ENCODE peak calls at places on chromosomes 4 and X, in five cellular contexts. L, I, V, Z and P are unnamed samples.

GRCh38 chr4:72084587-72085011 is 52.8 kb downstream of the NPFFR2 start:
- DNase-seq in I (no peak), L (no peak), V (no peak), Z (no peak), P (no peak)

GRCh38 chrX:151796576-151796975 is 62.0 kb downstream of the CNGA2 start:
- DNase-seq in L (peak), V (no peak), Z (no peak), I (no peak), P (no peak)

GRCh38 chrX:102651242-102651967 is at the start of gene GPRASP1:
- DNase-seq in V (peak), I (peak), L (no peak), Z (no peak), P (peak)

GRCh38 chr4:82219346-82219745 is 154.4 kb downstream of the HNRNPD start:
- DNase-seq in I (no peak), Z (no peak), L (no peak), V (no peak), P (no peak)

GRCh38 chr4:73599182-73599581 is 21.1 kb downstream of the RASSF6 start:
- DNase-seq in I (no peak), V (no peak), L (peak), Z (peak), P (peak)

GRCh38 chrX:71366674-71367256 is 608 bp downstream of the TAF1 start:
- DNase-seq in L (peak), I (no peak), V (peak), Z (peak), P (peak)

GRCh38 chr4:18954538-18954937 is 933.0 kb upstream of the LCORL start:
- DNase-seq in V (no peak), Z (no peak), I (no peak), L (no peak), P (no peak)

GRCh38 chr4:2484993-2485392 is 16.1 kb downstream of the RNF4 start:
- DNase-seq in Z (no peak), L (no peak), V (peak), I (peak), P (no peak)

GRCh38 chr4:97235516-97235915 is 907.8 kb downstream of the STPG2 start:
- DNase-seq in Z (no peak), L (no peak), V (no peak), I (no peak), P (peak)

GRCh38 chrX:38988301-38988700 is 187.0 kb downstream of the MID1IP1 start:
- DNase-seq in L (no peak), Z (no peak), V (no peak), I (no peak), P (no peak)

GRCh38 chrX:41351923-41352322 is 18.0 kb downstream of the DDX3X start:
- DNase-seq in V (no peak), I (no peak), Z (no peak), L (no peak), P (no peak)

GRCh38 chrX:113353134-113353533 is 512.5 kb upstream of the AMOT start:
- DNase-seq in L (no peak), Z (no peak), V (no peak), I (no peak), P (no peak)

GRCh38 chr4:73281396-73281795 is 22.8 kb upstream of the ANKRD17 start:
- DNase-seq in L (no peak), I (no peak), Z (no peak), V (no peak), P (no peak)

GRCh38 chr4:101791189-101791572 is 651 bp downstream of the BANK1 start:
- DNase-seq in Z (peak), V (no peak), L (no peak), I (peak), P (no peak)

GRCh38 chr4:154425514-154425913 is 66.1 kb downstream of the DCHS2 start:
- DNase-seq in Z (no peak), L (no peak), I (no peak), V (no peak), P (no peak)

GRCh38 chr4:75002381-75002780 is 69.5 kb downstream of the PARM1 start:
- DNase-seq in I (no peak), L (no peak), V (no peak), Z (no peak), P (no peak)

GRCh38 chrX:26783512-26784225 is 567.7 kb downstream of the MAGEB5 start:
- DNase-seq in L (peak), V (no peak), I (no peak), Z (no peak), P (peak)

GRCh38 chr4:39637572-39638357 is 900 bp downstream of the SMIM14 start:
- DNase-seq in V (peak), I (peak), Z (no peak), L (peak), P (peak)

GRCh38 chr4:15778191-15778741 is at the start of gene CD38:
- DNase-seq in Z (peak), V (peak), I (peak), L (no peak), P (no peak)

GRCh38 chr4:3836802-3837601 is 70.8 kb downstream of the ADRA2C start:
- DNase-seq in V (no peak), I (no peak), Z (no peak), L (no peak), P (no peak)

GRCh38 chr4:4780634-4781287 is 78.7 kb upstream of the MSX1 start:
- DNase-seq in V (no peak), I (no peak), L (peak), Z (no peak), P (peak)

GRCh38 chr4:186240452-186240847 is 13.1 kb downstream of the KLKB1 start:
- DNase-seq in L (no peak), I (no peak), V (no peak), Z (no peak), P (no peak)

GRCh38 chr4:158051401-158052235 is 121.2 kb downstream of the GASK1B start:
- DNase-seq in V (peak), Z (no peak), I (no peak), L (peak), P (peak)

GRCh38 chr4:7350396-7350795 is 84.3 kb downstream of the PSAPL1 start:
- DNase-seq in V (no peak), L (no peak), I (no peak), Z (no peak), P (no peak)

GRCh38 chrX:47186096-47186740 is 7.4 kb upstream of the UBA1 start:
- DNase-seq in L (no peak), Z (no peak), I (no peak), V (no peak), P (no peak)

GRCh38 chr4:156459584-156459983 is 505.9 kb upstream of the CTSO start:
- DNase-seq in I (no peak), V (no peak), Z (no peak), L (no peak), P (no peak)

GRCh38 chrX:107715331-107716044 is 60.1 kb downstream of the TSC22D3 start:
- DNase-seq in L (peak), V (no peak), I (no peak), Z (no peak), P (no peak)
- H3K4me3 ChIP-seq in L (peak), V (peak), I (peak), Z (peak), P (peak)

DNA sequence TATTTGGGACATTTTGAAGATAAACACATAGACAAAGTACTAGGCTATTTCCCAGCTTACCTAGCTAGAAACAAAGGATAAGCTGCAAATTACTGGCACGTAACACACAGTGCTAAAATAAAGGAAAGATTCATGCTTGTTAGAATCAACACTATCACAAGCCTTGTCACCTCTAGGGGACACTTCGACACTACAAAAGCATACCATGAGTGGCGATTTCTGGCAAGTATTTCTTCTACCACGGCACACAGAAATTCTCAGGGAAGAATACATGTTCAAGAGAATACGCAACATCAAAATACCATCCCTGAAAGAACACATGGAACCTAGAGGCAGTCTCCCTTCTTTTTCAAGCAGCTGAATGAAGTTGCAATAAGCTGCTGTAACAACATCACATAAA is 5.1 kb downstream of the MECP2 start:
- DNase-seq in V (no peak), Z (no peak), L (no peak), I (no peak), P (no peak)
- TF ChIP-seq CTCF in V (no peak), Z (no peak), L (no peak), I (no peak), P (no peak)

GRCh38 chr4:36757623-36758311 is 476.4 kb downstream of the DTHD1 start:
- DNase-seq in L (no peak), V (no peak), I (no peak), Z (no peak), P (no peak)

GRCh38 chr4:36763814-36764213 is 480.7 kb upstream of the NWD2 start:
- DNase-seq in I (no peak), L (no peak), Z (no peak), V (no peak), P (no peak)

GRCh38 chr4:36761625-36762024 is 480.2 kb downstream of the DTHD1 start:
- DNase-seq in Z (no peak), I (no peak), L (no peak), V (no peak), P (no peak)

GRCh38 chr4:36758312-36758690 is 476.9 kb downstream of the DTHD1 start:
- DNase-seq in I (no peak), L (no peak), V (no peak), Z (no peak), P (no peak)

GRCh38 chr4:36758779-36759178 is 477.4 kb downstream of the DTHD1 start:
- DNase-seq in V (no peak), L (no peak), Z (no peak), I (no peak), P (no peak)
- H3K4me3 ChIP-seq in V (no peak), L (no peak), Z (no peak), I (no peak), P (no peak)

GRCh38 chr4:48445704-48446103 is 37.4 kb upstream of the SLC10A4 start:
- DNase-seq in Z (peak), V (no peak), I (no peak), L (no peak), P (peak)
- TF ChIP-seq CTCF in Z (peak), V (peak), I (no peak), L (peak), P (peak)

GRCh38 chrX:131288738-131289511 is at the start of gene IGSF1:
- DNase-seq in L (no peak), Z (no peak), I (peak), V (no peak), P (peak)
- H3K4me3 ChIP-seq in L (no peak), Z (peak), I (no peak), V (peak), P (peak)

GRCh38 chr4:173237152-173237551 is 68.5 kb downstream of the GALNT7 start:
- DNase-seq in L (peak), Z (no peak), V (no peak), I (no peak), P (no peak)
- TF ChIP-seq CTCF in L (peak), Z (no peak), V (no peak), I (no peak), P (no peak)